ENCODE peak calls at places on chromosomes 2 and 18, in five cellular contexts. S, U, F, W and J are unnamed samples.

GRCh38 chr2:198953328-198953727 is 504.4 kb downstream of the SATB2 start:
- DNase-seq in F (no peak), W (no peak), U (no peak), S (no peak), J (no peak)

GRCh38 chr2:20223345-20224190 is 1.4 kb downstream of the SDC1 start:
- DNase-seq in W (no peak), S (no peak), F (peak), U (no peak), J (no peak)

GRCh38 chr2:23425338-23425871 is 40.4 kb downstream of the KLHL29 start:
- DNase-seq in F (no peak), U (no peak), W (no peak), S (no peak), J (no peak)

GRCh38 chr18:21053127-21053526 is 58.5 kb downstream of the ROCK1 start:
- DNase-seq in U (no peak), W (no peak), S (no peak), F (no peak), J (no peak)

GRCh38 chr2:30981101-30981500 is 157.1 kb downstream of the GALNT14 start:
- DNase-seq in S (no peak), U (no peak), F (no peak), W (no peak), J (no peak)

GRCh38 chr2:53467467-53467866 is 300.1 kb upstream of the CHAC2 start:
- DNase-seq in U (no peak), F (no peak), S (no peak), W (no peak), J (no peak)

GRCh38 chr2:55949613-55950012 is 26.0 kb upstream of the EFEMP1 start:
- DNase-seq in S (no peak), F (no peak), W (no peak), U (no peak), J (no peak)

GRCh38 chr18:48892146-48892855 is 58.5 kb downstream of the SMAD7 start:
- DNase-seq in U (no peak), W (no peak), F (no peak), S (no peak), J (no peak)

GRCh38 chr2:128783193-128783671 is 464.6 kb upstream of the HS6ST1 start:
- DNase-seq in W (no peak), F (no peak), S (no peak), U (no peak), J (no peak)

GRCh38 chr2:117785740-117786139 is 28.8 kb upstream of the DDX18 start:
- DNase-seq in W (peak), F (peak), S (peak), U (peak), J (no peak)

GRCh38 chr2:128603411-128603924 is 284.8 kb upstream of the HS6ST1 start:
- DNase-seq in S (no peak), F (no peak), W (no peak), U (no peak), J (no peak)